ENCODE peak calls at places on chromosomes 4 and X, in four cellular contexts. One of them, this sample, is unnamed.

GRCh38 chrX:47864785-47865184 is 28.1 kb downstream of the ZNF81 start:
- DNase-seq in Peyer's patch: no peak
- DNase-seq in cardiac muscle cell: no peak
- DNase-seq in dorsolateral prefrontal cortex: no peak
- DNase-seq in this sample: no peak

GRCh38 chr4:8136529-8136928 is 22.1 kb downstream of the ABLIM2 start:
- DNase-seq in dorsolateral prefrontal cortex: no peak
- DNase-seq in Peyer's patch: no peak
- DNase-seq in cardiac muscle cell: no peak
- DNase-seq in this sample: no peak

GRCh38 chr4:41319553-41319952 is 62.8 kb downstream of the UCHL1 start:
- DNase-seq in cardiac muscle cell: no peak
- DNase-seq in Peyer's patch: no peak
- DNase-seq in dorsolateral prefrontal cortex: no peak
- DNase-seq in this sample: no peak

GRCh38 chr4:88028961-88029360 is 21.5 kb downstream of the PKD2 start:
- DNase-seq in dorsolateral prefrontal cortex: no peak
- DNase-seq in Peyer's patch: no peak
- DNase-seq in cardiac muscle cell: no peak
- DNase-seq in this sample: no peak

GRCh38 chr4:137470806-137471205 is 61.5 kb downstream of the PCDH18 start:
- DNase-seq in Peyer's patch: no peak
- DNase-seq in dorsolateral prefrontal cortex: no peak
- DNase-seq in cardiac muscle cell: no peak
- DNase-seq in this sample: no peak

GRCh38 chrX:69113723-69114122 is 51.5 kb downstream of the PJA1 start:
- DNase-seq in Peyer's patch: no peak
- DNase-seq in dorsolateral prefrontal cortex: no peak
- DNase-seq in cardiac muscle cell: no peak
- DNase-seq in this sample: no peak

GRCh38 chrX:111041018-111041462 is 55.0 kb upstream of the PAK3 start:
- DNase-seq in dorsolateral prefrontal cortex: no peak
- DNase-seq in Peyer's patch: no peak
- DNase-seq in cardiac muscle cell: no peak
- DNase-seq in this sample: no peak

GRCh38 chr4:993111-994029 is at the start of gene SLC26A1:
- DNase-seq in dorsolateral prefrontal cortex: no peak
- DNase-seq in cardiac muscle cell: no peak
- DNase-seq in Peyer's patch: peak
- DNase-seq in this sample: no peak

GRCh38 chrX:71619193-71619592 is 882 bp upstream of the CXCR3 start:
- DNase-seq in dorsolateral prefrontal cortex: no peak
- DNase-seq in Peyer's patch: no peak
- DNase-seq in cardiac muscle cell: no peak
- DNase-seq in this sample: peak

GRCh38 chrX:148500428-148501120 is at the start of gene AFF2:
- DNase-seq in Peyer's patch: peak
- DNase-seq in cardiac muscle cell: peak
- DNase-seq in dorsolateral prefrontal cortex: peak
- DNase-seq in this sample: peak

GRCh38 chrX:52576946-52577345 is 60.1 kb upstream of the XAGE1B start:
- DNase-seq in Peyer's patch: no peak
- DNase-seq in cardiac muscle cell: no peak
- DNase-seq in dorsolateral prefrontal cortex: no peak
- DNase-seq in this sample: no peak

GRCh38 chr4:61753739-61754138 is 553.6 kb downstream of the ADGRL3 start:
- DNase-seq in dorsolateral prefrontal cortex: no peak
- DNase-seq in cardiac muscle cell: no peak
- DNase-seq in Peyer's patch: no peak
- DNase-seq in this sample: no peak

GRCh38 chrX:55026143-55026542 is 4.6 kb downstream of the ALAS2 start:
- DNase-seq in Peyer's patch: no peak
- DNase-seq in cardiac muscle cell: no peak
- DNase-seq in dorsolateral prefrontal cortex: no peak
- DNase-seq in this sample: no peak

GRCh38 chr4:88908003-88908402 is 149.0 kb downstream of the FAM13A start:
- DNase-seq in Peyer's patch: no peak
- DNase-seq in dorsolateral prefrontal cortex: no peak
- DNase-seq in cardiac muscle cell: no peak
- DNase-seq in this sample: no peak

GRCh38 chrX:34918091-34918736 is 24.4 kb upstream of the FAM47B start:
- DNase-seq in dorsolateral prefrontal cortex: no peak
- DNase-seq in cardiac muscle cell: no peak
- DNase-seq in Peyer's patch: no peak
- DNase-seq in this sample: no peak

GRCh38 chr4:37837446-37837845 is 11.0 kb downstream of the PGM2 start:
- DNase-seq in dorsolateral prefrontal cortex: no peak
- DNase-seq in Peyer's patch: no peak
- DNase-seq in cardiac muscle cell: no peak
- DNase-seq in this sample: no peak

GRCh38 chrX:103687696-103688191 is 1.2 kb upstream of the MORF4L2 start:
- DNase-seq in cardiac muscle cell: peak
- DNase-seq in Peyer's patch: peak
- DNase-seq in dorsolateral prefrontal cortex: peak
- DNase-seq in this sample: peak

GRCh38 chr4:185640809-185641675 is 105.7 kb upstream of the PDLIM3 start:
- DNase-seq in Peyer's patch: no peak
- DNase-seq in dorsolateral prefrontal cortex: no peak
- DNase-seq in cardiac muscle cell: peak
- DNase-seq in this sample: peak

GRCh38 chr4:72631296-72631695 is 62.3 kb upstream of the ADAMTS3 start:
- DNase-seq in Peyer's patch: no peak
- DNase-seq in cardiac muscle cell: no peak
- DNase-seq in dorsolateral prefrontal cortex: peak
- DNase-seq in this sample: no peak

GRCh38 chrX:31656013-31656412 is 584.2 kb upstream of the FTHL17 start:
- DNase-seq in dorsolateral prefrontal cortex: no peak
- DNase-seq in Peyer's patch: no peak
- DNase-seq in cardiac muscle cell: no peak
- DNase-seq in this sample: no peak

GRCh38 chr4:64360664-64361398 is 48.4 kb downstream of the TECRL start:
- DNase-seq in Peyer's patch: no peak
- DNase-seq in dorsolateral prefrontal cortex: no peak
- DNase-seq in cardiac muscle cell: no peak
- DNase-seq in this sample: no peak

GRCh38 chrX:57821703-57822375 is 88.4 kb downstream of the ZXDA start:
- DNase-seq in dorsolateral prefrontal cortex: no peak
- DNase-seq in cardiac muscle cell: peak
- DNase-seq in Peyer's patch: peak
- DNase-seq in this sample: peak

GRCh38 chr4:135385830-135386581 is 1184.4 kb upstream of the PABPC4L start:
- DNase-seq in cardiac muscle cell: no peak
- DNase-seq in dorsolateral prefrontal cortex: no peak
- DNase-seq in Peyer's patch: no peak
- DNase-seq in this sample: no peak

GRCh38 chrX:7133036-7133412 is 14.5 kb upstream of the STS start:
- DNase-seq in cardiac muscle cell: peak
- DNase-seq in dorsolateral prefrontal cortex: no peak
- DNase-seq in Peyer's patch: no peak
- DNase-seq in this sample: no peak

GRCh38 chr4:80361329-80361900 is 25.9 kb downstream of the CFAP299 start:
- DNase-seq in dorsolateral prefrontal cortex: no peak
- DNase-seq in Peyer's patch: no peak
- DNase-seq in cardiac muscle cell: peak
- DNase-seq in this sample: peak

GRCh38 chrX:7090506-7091095 is 56.9 kb upstream of the STS start:
- DNase-seq in Peyer's patch: no peak
- DNase-seq in cardiac muscle cell: no peak
- DNase-seq in dorsolateral prefrontal cortex: no peak
- DNase-seq in this sample: no peak

GRCh38 chr4:22848332-22848731 is 155.6 kb downstream of the GBA3 start:
- DNase-seq in cardiac muscle cell: no peak
- DNase-seq in Peyer's patch: peak
- DNase-seq in dorsolateral prefrontal cortex: no peak
- DNase-seq in this sample: no peak

GRCh38 chrX:8960809-8961413 is 73.0 kb downstream of the FAM9B start:
- DNase-seq in dorsolateral prefrontal cortex: no peak
- DNase-seq in Peyer's patch: no peak
- DNase-seq in cardiac muscle cell: no peak
- DNase-seq in this sample: no peak

GRCh38 chrX:28670074-28670473 is 82.8 kb downstream of the IL1RAPL1 start:
- DNase-seq in Peyer's patch: no peak
- DNase-seq in dorsolateral prefrontal cortex: no peak
- DNase-seq in cardiac muscle cell: no peak
- DNase-seq in this sample: no peak
- H3K4me3 ChIP-seq in Peyer's patch: no peak
- H3K4me3 ChIP-seq in dorsolateral prefrontal cortex: no peak
- H3K4me3 ChIP-seq in cardiac muscle cell: no peak
- H3K4me3 ChIP-seq in this sample: no peak

DNA sequence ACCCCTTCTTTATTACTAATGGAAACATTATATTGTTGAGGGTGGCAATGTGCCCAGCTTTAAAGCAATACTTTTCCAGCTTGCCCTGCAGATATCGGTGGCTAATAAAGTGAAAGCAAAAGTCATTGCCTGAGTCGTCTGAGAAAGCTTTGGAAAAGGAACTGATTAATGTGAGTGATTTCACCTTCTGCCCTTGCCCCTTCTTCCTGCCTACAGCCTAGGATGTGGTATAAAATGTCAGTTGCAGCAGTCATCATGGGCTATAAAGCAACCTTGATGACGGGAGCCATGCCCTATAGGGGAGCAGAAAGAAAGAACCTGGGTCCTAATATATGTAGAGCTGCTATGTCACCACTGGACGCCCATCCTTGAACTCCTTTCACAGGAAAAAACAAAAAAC is 132.4 kb upstream of the USP9X start:
- DNase-seq in Peyer's patch: no peak
- DNase-seq in dorsolateral prefrontal cortex: no peak
- DNase-seq in cardiac muscle cell: no peak
- DNase-seq in this sample: peak
- H3K4me3 ChIP-seq in Peyer's patch: peak
- H3K4me3 ChIP-seq in dorsolateral prefrontal cortex: no peak
- H3K4me3 ChIP-seq in cardiac muscle cell: no peak
- H3K4me3 ChIP-seq in this sample: peak

GRCh38 chrX:11210397-11210796 is 82.8 kb upstream of the AMELX start:
- DNase-seq in dorsolateral prefrontal cortex: no peak
- DNase-seq in cardiac muscle cell: no peak
- DNase-seq in Peyer's patch: no peak
- DNase-seq in this sample: no peak
- H3K4me3 ChIP-seq in dorsolateral prefrontal cortex: no peak
- H3K4me3 ChIP-seq in cardiac muscle cell: no peak
- H3K4me3 ChIP-seq in Peyer's patch: no peak
- H3K4me3 ChIP-seq in this sample: no peak

GRCh38 chr4:26441110-26441509 is 49.2 kb downstream of the CCKAR start:
- DNase-seq in dorsolateral prefrontal cortex: no peak
- DNase-seq in Peyer's patch: no peak
- DNase-seq in cardiac muscle cell: no peak
- DNase-seq in this sample: no peak
- H3K4me3 ChIP-seq in dorsolateral prefrontal cortex: no peak
- H3K4me3 ChIP-seq in Peyer's patch: no peak
- H3K4me3 ChIP-seq in cardiac muscle cell: no peak
- H3K4me3 ChIP-seq in this sample: no peak

GRCh38 chrX:2707334-2707760 is 16.3 kb downstream of the CD99 start:
- DNase-seq in Peyer's patch: peak
- DNase-seq in cardiac muscle cell: no peak
- DNase-seq in dorsolateral prefrontal cortex: peak
- DNase-seq in this sample: peak
- H3K4me3 ChIP-seq in Peyer's patch: no peak
- H3K4me3 ChIP-seq in cardiac muscle cell: no peak
- H3K4me3 ChIP-seq in dorsolateral prefrontal cortex: no peak
- H3K4me3 ChIP-seq in this sample: no peak

GRCh38 chrX:125203379-125203736 is 116.3 kb upstream of the TEX13C start:
- DNase-seq in dorsolateral prefrontal cortex: no peak
- DNase-seq in cardiac muscle cell: peak
- DNase-seq in Peyer's patch: no peak
- DNase-seq in this sample: no peak

GRCh38 chrX:125205084-125205917 is 114.4 kb upstream of the TEX13C start:
- DNase-seq in cardiac muscle cell: peak
- DNase-seq in dorsolateral prefrontal cortex: peak
- DNase-seq in Peyer's patch: peak
- DNase-seq in this sample: peak

GRCh38 chrX:125205918-125206665 is 113.6 kb upstream of the TEX13C start:
- DNase-seq in cardiac muscle cell: peak
- DNase-seq in Peyer's patch: no peak
- DNase-seq in dorsolateral prefrontal cortex: peak
- DNase-seq in this sample: no peak

GRCh38 chrX:125202486-125203378 is 116.9 kb upstream of the TEX13C start:
- DNase-seq in dorsolateral prefrontal cortex: no peak
- DNase-seq in cardiac muscle cell: peak
- DNase-seq in Peyer's patch: no peak
- DNase-seq in this sample: no peak

GRCh38 chrX:125203737-125204578 is 115.7 kb upstream of the TEX13C start:
- DNase-seq in dorsolateral prefrontal cortex: peak
- DNase-seq in Peyer's patch: no peak
- DNase-seq in cardiac muscle cell: peak
- DNase-seq in this sample: no peak
- H3K4me3 ChIP-seq in dorsolateral prefrontal cortex: peak
- H3K4me3 ChIP-seq in Peyer's patch: peak
- H3K4me3 ChIP-seq in cardiac muscle cell: peak
- H3K4me3 ChIP-seq in this sample: no peak

DNA sequence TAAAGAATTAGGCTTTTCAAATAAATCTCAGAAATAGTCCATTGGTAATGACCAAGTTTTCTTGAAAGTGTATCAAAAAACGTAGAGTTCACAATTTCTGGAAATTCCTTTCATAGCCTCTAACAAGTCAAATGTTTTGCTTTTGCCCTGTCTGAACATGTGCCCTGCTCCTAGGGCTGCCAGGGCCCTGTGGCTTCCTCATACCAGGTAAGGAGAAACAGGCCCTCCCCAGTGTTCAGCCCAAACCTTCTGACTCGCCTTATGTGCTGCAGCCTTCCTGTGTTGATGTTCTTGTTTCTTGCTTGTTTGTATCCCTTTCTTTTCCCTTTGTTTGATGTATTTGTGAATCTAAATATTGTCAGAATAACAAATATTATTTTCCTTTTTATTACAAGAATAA is 146.1 kb upstream of the PACRGL start:
- DNase-seq in dorsolateral prefrontal cortex: no peak
- DNase-seq in cardiac muscle cell: no peak
- DNase-seq in Peyer's patch: no peak
- DNase-seq in this sample: no peak
- H3K4me3 ChIP-seq in dorsolateral prefrontal cortex: no peak
- H3K4me3 ChIP-seq in cardiac muscle cell: no peak
- H3K4me3 ChIP-seq in Peyer's patch: no peak
- H3K4me3 ChIP-seq in this sample: no peak

DNA sequence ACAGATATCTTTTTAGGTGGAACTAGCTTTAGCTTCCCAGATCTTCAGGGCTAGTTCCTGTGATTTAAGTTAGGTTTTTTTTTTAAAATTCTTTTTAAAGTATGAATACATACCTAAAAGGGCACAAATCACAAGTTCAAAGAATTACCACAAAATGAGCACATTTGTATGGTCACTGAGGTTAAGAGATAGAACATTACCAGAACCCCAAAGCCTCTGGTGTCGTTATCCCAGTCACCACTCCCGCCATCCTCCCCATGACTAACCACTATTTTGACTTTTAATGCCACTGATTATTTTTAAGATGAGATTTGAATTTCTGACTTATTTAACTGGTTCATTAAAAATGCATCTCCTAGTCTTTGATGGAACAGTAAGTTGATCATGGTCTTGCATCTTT is 5.4 kb downstream of the PGK1 start:
- DNase-seq in cardiac muscle cell: no peak
- DNase-seq in Peyer's patch: no peak
- DNase-seq in dorsolateral prefrontal cortex: no peak
- DNase-seq in this sample: no peak
- H3K4me3 ChIP-seq in cardiac muscle cell: no peak
- H3K4me3 ChIP-seq in Peyer's patch: no peak
- H3K4me3 ChIP-seq in dorsolateral prefrontal cortex: no peak
- H3K4me3 ChIP-seq in this sample: peak